ENCODE peak calls at places on chromosomes 7 and 10, in four cellular contexts. I is amygdala, V is NCI-H1105 treated with DMSO at 0.1 percent for 48 hours, X is GM10248. T is an unnamed sample.

GRCh38 chr10:493391-494148 is 195.9 kb downstream of the DIP2C start:
- DNase-seq in I (no peak), X (no peak), V (no peak), T (no peak)

GRCh38 chr10:118792501-118792900 is 37.7 kb upstream of the CACUL1 start:
- DNase-seq in X (no peak), I (peak), V (no peak), T (no peak)

GRCh38 chr10:50604823-50605222 is 18.9 kb downstream of the SGMS1 start:
- DNase-seq in V (peak), X (no peak), I (no peak), T (no peak)

GRCh38 chr10:6204063-6204340 is 1.3 kb downstream of the PFKFB3 start:
- DNase-seq in I (no peak), V (no peak), X (no peak), T (no peak)

GRCh38 chr10:78707745-78708144 is 361.0 kb upstream of the ZMIZ1 start:
- DNase-seq in V (no peak), I (no peak), X (no peak), T (no peak)

GRCh38 chr7:110347091-110347490 is 743.8 kb upstream of the LRRN3 start:
- DNase-seq in X (no peak), I (no peak), V (peak), T (no peak)

GRCh38 chr7:110573862-110574528 is 516.9 kb upstream of the LRRN3 start:
- DNase-seq in X (no peak), I (no peak), V (no peak), T (no peak)

GRCh38 chr10:59176241-59177030 is at the start of gene PHYHIPL:
- DNase-seq in I (peak), X (peak), V (peak), T (peak)

GRCh38 chr10:69662173-69662685 is 32.2 kb downstream of the FAM241B start:
- DNase-seq in I (no peak), V (no peak), X (no peak), T (no peak)

GRCh38 chr7:116653204-116653603 is 18.8 kb upstream of the MET start:
- DNase-seq in I (no peak), X (no peak), V (no peak), T (no peak)

GRCh38 chr10:43360086-43360485 is 11.3 kb upstream of the FXYD4 start:
- DNase-seq in V (no peak), X (no peak), I (no peak), T (no peak)

GRCh38 chr7:116671681-116672595 is at the start of gene MET:
- DNase-seq in X (peak), I (peak), V (peak), T (no peak)

GRCh38 chr10:42781893-42782445 is 626 bp upstream of the BMS1 start:
- DNase-seq in X (no peak), I (no peak), V (no peak), T (no peak)

T was measured in NCI-H1436.